ENCODE peak calls at places on chromosomes 3 and 15, in ten cellular contexts. E, H, N, F, G, O, J, K, Y and R are unnamed samples. For H3K4me1, the result is how much of the 10 kb centered on the place peaks cover.

GRCh38 chr15:66413555-66413954 is 26.8 kb downstream of the MAP2K1 start:
- DNase-seq in E (no peak), H (no peak), N (no peak), F (no peak), G (no peak), O (no peak), J (no peak), K (no peak), Y (no peak), R (no peak)

GRCh38 chr3:162175145-162175544 is 678.5 kb downstream of the OTOL1 start:
- DNase-seq in E (no peak), H (no peak), N (no peak), F (no peak), G (no peak), O (no peak), J (no peak), K (no peak), Y (no peak), R (no peak)

GRCh38 chr3:113769551-113769950 is 22.7 kb downstream of the ATP6V1A start:
- DNase-seq in E (no peak), H (no peak), N (no peak), F (no peak), G (no peak), O (peak), J (no peak), K (no peak), Y (no peak), R (no peak)

GRCh38 chr3:93973160-93974126 is at the start of gene PROS1:
- DNase-seq in E (peak), H (peak), N (peak), F (peak), G (peak), O (peak), J (peak), K (peak), Y (peak), R (peak)

GRCh38 chr3:177338697-177339219 is 141.5 kb upstream of the TBL1XR1 start:
- DNase-seq in E (no peak), H (no peak), N (no peak), F (no peak), G (no peak), O (peak), J (no peak), K (no peak), Y (no peak), R (no peak)

GRCh38 chr3:177977381-177978158 is 558.7 kb upstream of the KCNMB2 start:
- DNase-seq in E (no peak), H (no peak), N (no peak), F (no peak), G (no peak), O (peak), J (no peak), K (no peak), Y (no peak), R (no peak)

GRCh38 chr3:79111375-79112052 is 656.3 kb downstream of the ROBO1 start:
- DNase-seq in E (no peak), H (no peak), N (no peak), F (no peak), G (no peak), O (peak), J (no peak), K (no peak), Y (no peak), R (no peak)

GRCh38 chr3:5427938-5428337 is 240.4 kb downstream of the EDEM1 start:
- DNase-seq in E (no peak), H (no peak), N (no peak), F (no peak), G (no peak), O (no peak), J (no peak), K (no peak), Y (no peak), R (no peak)

GRCh38 chr15:52438047-52438446 is 90.6 kb downstream of the MYO5A start:
- DNase-seq in E (no peak), H (no peak), N (peak), F (no peak), G (no peak), O (peak), J (no peak), K (no peak), Y (no peak), R (no peak)

GRCh38 chr15:92439311-92439710 is 45.6 kb downstream of the ST8SIA2 start:
- DNase-seq in E (no peak), H (no peak), N (no peak), F (no peak), G (no peak), O (no peak), J (no peak), K (no peak), Y (no peak), R (no peak)

GRCh38 chr3:113626513-113627371 is 69.7 kb downstream of the USF3 start:
- DNase-seq in E (no peak), H (no peak), N (peak), F (peak), G (peak), O (peak), J (no peak), K (peak), Y (peak), R (peak)

GRCh38 chr3:98602078-98602678 is 8.8 kb upstream of the CPOX start:
- DNase-seq in E (no peak), H (no peak), N (no peak), F (no peak), G (peak), O (peak), J (no peak), K (no peak), Y (peak), R (peak)

GRCh38 chr15:60212536-60212935 is 185.2 kb downstream of the ANXA2 start:
- DNase-seq in E (no peak), H (no peak), N (no peak), F (no peak), G (no peak), O (no peak), J (no peak), K (no peak), Y (no peak), R (no peak)

GRCh38 chr15:99976811-99977271 is 243.6 kb upstream of the LYSMD4 start:
- DNase-seq in E (no peak), H (no peak), N (no peak), F (no peak), G (no peak), O (peak), J (no peak), K (no peak), Y (no peak), R (no peak)

GRCh38 chr3:39915027-39915426 is 105.6 kb downstream of the MYRIP start:
- DNase-seq in E (no peak), H (no peak), N (no peak), F (no peak), G (no peak), O (no peak), J (no peak), K (no peak), Y (no peak), R (no peak)

GRCh38 chr3:64355473-64355872 is 130.2 kb upstream of the PRICKLE2 start:
- DNase-seq in E (no peak), H (no peak), N (no peak), F (no peak), G (peak), O (peak), J (no peak), K (no peak), Y (peak), R (no peak)

GRCh38 chr3:143070977-143071551 is 48.5 kb upstream of the CHST2 start:
- DNase-seq in E (no peak), H (no peak), N (no peak), F (no peak), G (no peak), O (peak), J (no peak), K (no peak), Y (no peak), R (no peak)

GRCh38 chr3:38653685-38654537 is 4.4 kb upstream of the SCN5A start:
- DNase-seq in E (no peak), H (no peak), N (no peak), F (no peak), G (no peak), O (no peak), J (no peak), K (no peak), Y (no peak), R (no peak)

GRCh38 chr3:182331356-182331755 is 461.9 kb upstream of the ATP11B start:
- DNase-seq in E (no peak), H (no peak), N (no peak), F (no peak), G (no peak), O (no peak), J (no peak), K (no peak), Y (no peak), R (no peak)

GRCh38 chr15:83955806-83956265 is 279.7 kb upstream of the GOLGA6L4 start:
- DNase-seq in E (no peak), H (no peak), N (no peak), F (peak), G (no peak), O (no peak), J (no peak), K (no peak), Y (no peak), R (no peak)

GRCh38 chr3:49132437-49133225 is at the start of gene LAMB2:
- DNase-seq in E (no peak), H (peak), N (peak), F (no peak), G (peak), O (peak), J (peak), K (peak), Y (peak), R (peak)

GRCh38 chr3:170346481-170347125 is 10.9 kb upstream of the SKIL start:
- DNase-seq in E (no peak), H (no peak), N (no peak), F (no peak), G (no peak), O (peak), J (no peak), K (no peak), Y (no peak), R (no peak)

GRCh38 chr3:158312560-158313141 is 202.8 kb downstream of the RSRC1 start:
- DNase-seq in E (no peak), H (no peak), N (no peak), F (no peak), G (no peak), O (peak), J (no peak), K (no peak), Y (no peak), R (no peak)

GRCh38 chr3:134079111-134079531 is 49.4 kb upstream of the SLCO2A1 start:
- DNase-seq in E (no peak), H (no peak), N (no peak), F (no peak), G (peak), O (no peak), J (no peak), K (no peak), Y (no peak), R (peak)

GRCh38 chr3:73353661-73354217 is 271.0 kb downstream of the PDZRN3 start:
- DNase-seq in E (no peak), H (no peak), N (no peak), F (no peak), G (no peak), O (peak), J (no peak), K (no peak), Y (no peak), R (no peak)

GRCh38 chr3:114362815-114363214 is 69.0 kb downstream of the TIGIT start:
- DNase-seq in E (no peak), H (no peak), N (no peak), F (no peak), G (no peak), O (peak), J (no peak), K (no peak), Y (no peak), R (no peak)

GRCh38 chr15:83514584-83514983 is 67.4 kb downstream of the SH3GL3 start:
- DNase-seq in E (no peak), H (no peak), N (no peak), F (no peak), G (no peak), O (no peak), J (no peak), K (no peak), Y (no peak), R (no peak)

GRCh38 chr3:139764936-139765335 is 87.2 kb upstream of the NMNAT3 start:
- DNase-seq in E (no peak), H (no peak), N (no peak), F (no peak), G (no peak), O (peak), J (no peak), K (no peak), Y (no peak), R (no peak)

GRCh38 chr3:42975955-42976354 is 3.2 kb upstream of the GASK1A start:
- DNase-seq in E (no peak), H (no peak), N (no peak), F (no peak), G (no peak), O (no peak), J (no peak), K (no peak), Y (no peak), R (no peak)

GRCh38 chr3:87132801-87133200 is 94.3 kb upstream of the CHMP2B start:
- DNase-seq in E (no peak), H (no peak), N (no peak), F (no peak), G (no peak), O (no peak), J (no peak), K (no peak), Y (no peak), R (no peak)

GRCh38 chr3:195411831-195412230 is 31.0 kb downstream of the ACAP2 start:
- DNase-seq in E (no peak), H (no peak), N (no peak), F (no peak), G (no peak), O (peak), J (no peak), K (no peak), Y (no peak), R (no peak)

GRCh38 chr15:29870495-29871151 is 48.4 kb upstream of the TJP1 start:
- DNase-seq in E (no peak), H (no peak), N (peak), F (no peak), G (peak), O (no peak), J (no peak), K (no peak), Y (peak), R (peak)

GRCh38 chr15:42159381-42160015 is 3.1 kb upstream of the PLA2G4F start:
- DNase-seq in E (no peak), H (no peak), N (peak), F (no peak), G (peak), O (no peak), J (no peak), K (no peak), Y (no peak), R (no peak)

GRCh38 chr15:42157381-42157780 is 945 bp upstream of the PLA2G4F start:
- DNase-seq in E (no peak), H (no peak), N (no peak), F (no peak), G (no peak), O (no peak), J (no peak), K (no peak), Y (no peak), R (no peak)

GRCh38 chr15:42158941-42159340 is 2.5 kb upstream of the PLA2G4F start:
- DNase-seq in E (no peak), H (no peak), N (no peak), F (no peak), G (peak), O (no peak), J (no peak), K (no peak), Y (no peak), R (no peak)

GRCh38 chr15:42156266-42156922 is at the start of gene PLA2G4F:
- DNase-seq in E (no peak), H (peak), N (no peak), F (no peak), G (no peak), O (no peak), J (no peak), K (no peak), Y (no peak), R (no peak)

GRCh38 chr15:42157981-42158765 is 1.7 kb upstream of the PLA2G4F start:
- DNase-seq in E (no peak), H (no peak), N (no peak), F (no peak), G (peak), O (peak), J (no peak), K (no peak), Y (peak), R (no peak)
- TF ChIP-seq POLR2A in E (no peak), H (no peak), N (no peak), F (no peak), G (no peak), O (no peak), J (no peak), K (no peak), Y (no peak), R (no peak)

DNA sequence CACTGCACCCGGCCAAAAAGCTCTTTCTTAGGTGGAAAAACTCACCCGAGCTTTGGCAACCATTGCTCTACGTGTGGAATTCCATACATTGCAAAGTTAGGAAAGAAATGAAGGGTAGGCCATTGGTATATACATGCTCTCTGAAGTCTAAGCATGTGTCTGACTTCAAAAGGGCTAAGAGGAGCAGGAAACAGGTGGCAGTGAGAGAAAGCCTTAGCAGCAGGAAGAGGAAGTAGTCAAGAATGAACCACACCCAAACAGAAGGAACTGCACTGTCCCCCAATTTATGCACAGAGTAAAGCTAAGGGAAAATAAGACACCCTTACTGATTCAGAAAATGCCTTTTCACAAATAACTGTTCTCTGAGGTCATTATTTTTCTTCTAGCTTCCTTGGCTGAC is 575.5 kb downstream of the NTRK3 start:
- DNase-seq in E (no peak), H (no peak), N (no peak), F (no peak), G (no peak), O (no peak), J (no peak), K (no peak), Y (no peak), R (no peak)
- H3K4me1 ChIP-seq in E (under half), H (under half), N (under half), F (under half), G (under half), O (under half), J (under half), K (under half), Y (under half), R (under half)

DNA sequence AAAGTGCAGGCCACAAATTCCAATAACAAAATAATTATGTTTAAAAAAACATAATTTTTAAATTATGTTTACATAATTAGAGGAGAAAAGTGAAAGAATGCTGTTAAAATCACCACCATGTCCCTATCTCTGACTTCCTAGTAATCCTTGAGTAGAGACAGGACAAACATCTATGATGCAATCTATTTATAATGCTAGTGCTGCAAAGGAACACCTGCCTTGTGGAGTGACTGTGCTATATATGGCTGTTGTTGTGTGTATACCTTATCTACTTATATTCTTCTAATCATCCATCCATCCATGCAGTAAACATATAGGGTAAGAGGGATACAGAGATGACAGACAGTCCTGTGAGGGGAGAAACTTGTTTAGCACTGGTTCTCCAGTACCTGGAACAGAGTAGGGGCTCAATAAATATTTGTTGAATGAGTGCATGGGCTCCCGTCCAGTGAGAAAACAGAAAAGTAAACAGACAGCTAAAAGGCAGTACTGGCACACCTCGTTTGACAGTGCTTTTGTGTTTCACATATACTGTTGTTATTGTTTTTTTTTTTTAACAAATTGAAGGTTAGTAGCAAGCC is 229.3 kb upstream of the UBE2E1 start:
- DNase-seq in E (no peak), H (no peak), N (no peak), F (no peak), G (no peak), O (no peak), J (no peak), K (no peak), Y (no peak), R (no peak)
- TF ChIP-seq POLR2A in E (no peak), H (no peak), N (no peak), F (no peak), G (no peak), O (no peak), J (no peak), K (no peak), Y (no peak), R (no peak)

GRCh38 chr3:191350389-191351090 is 20.2 kb upstream of the UTS2B start:
- DNase-seq in E (no peak), H (no peak), N (no peak), F (no peak), G (no peak), O (peak), J (no peak), K (no peak), Y (no peak), R (no peak)
- H3K4me1 ChIP-seq in E (half or more), H (under half), N (half or more), F (under half), G (under half), O (under half), J (under half), K (half or more), Y (under half), R (under half)

GRCh38 chr3:112128843-112129727 is 4.0 kb downstream of the GCSAM start:
- DNase-seq in E (no peak), H (no peak), N (no peak), F (peak), G (no peak), O (peak), J (no peak), K (peak), Y (no peak), R (no peak)
- TF ChIP-seq POLR2A in E (no peak), H (no peak), N (no peak), F (no peak), G (no peak), O (no peak), J (no peak), K (no peak), Y (no peak), R (no peak)

DNA sequence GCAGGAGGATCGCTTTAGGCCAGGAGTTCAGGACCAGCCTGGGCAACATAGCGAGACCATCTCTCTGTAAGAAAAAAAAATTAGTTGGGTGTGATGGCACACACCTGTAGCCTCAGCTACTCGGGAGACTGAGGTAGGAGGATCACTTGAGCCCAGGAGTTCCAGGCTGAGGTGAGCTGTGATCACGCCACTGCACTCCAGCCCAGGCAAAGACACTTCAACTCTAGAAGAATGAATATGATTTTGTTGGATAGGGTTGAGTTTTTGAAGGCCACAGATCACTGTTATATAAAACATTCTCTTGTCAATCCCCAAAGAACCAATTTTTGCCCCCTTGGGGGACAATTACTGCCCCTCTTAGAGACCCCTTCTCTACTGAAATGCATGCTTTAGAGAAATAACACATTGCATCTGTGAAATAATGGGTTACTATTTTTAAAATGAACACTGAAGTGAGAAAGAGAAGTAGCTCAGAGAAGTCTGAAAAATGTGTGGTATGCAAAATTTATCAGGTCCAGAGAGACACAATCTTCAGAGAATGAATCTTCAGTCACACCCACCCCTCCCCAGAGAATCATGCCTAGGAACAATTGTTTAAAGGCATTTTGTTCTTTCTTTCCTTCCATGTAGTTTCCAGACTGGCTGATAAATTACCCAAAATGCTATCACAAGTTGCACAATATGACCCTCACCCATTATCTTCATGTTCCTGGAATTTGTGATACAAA is 42.7 kb downstream of the METTL6 start:
- DNase-seq in E (no peak), H (no peak), N (no peak), F (no peak), G (peak), O (no peak), J (no peak), K (no peak), Y (no peak), R (peak)
- H3K4me1 ChIP-seq in E (under half), H (under half), N (under half), F (under half), G (under half), O (under half), J (under half), K (half or more), Y (under half), R (under half)